ENCODE peak calls at places on chromosome 12, in nine cellular contexts. K is psoas muscle, Y is heart left ventricle, E is uterus, T is transverse colon, D is A549, I is left ventricle myocardium inferior, W is astrocyte, V is suprapubic skin. Q is an unnamed sample.

GRCh38 chr12:124597041-124597440 is 29.6 kb upstream of the NCOR2 start:
- DNase-seq in W (no peak), T (no peak), E (no peak), K (no peak), D (no peak), Y (no peak), I (no peak), V (no peak), Q (no peak)

GRCh38 chr12:107684029-107684790 is 1.4 kb upstream of the PWP1 start:
- DNase-seq in W (peak; percentile 47), T (no peak), D (no peak), Y (no peak), E (no peak), V (no peak), K (no peak), I (no peak), Q (no peak)

GRCh38 chr12:57218030-57218853 is 1.6 kb downstream of the NXPH4 start:
- DNase-seq in K (no peak), D (no peak), I (no peak), V (no peak), W (no peak), T (no peak), Y (no peak), E (no peak), Q (no peak)

GRCh38 chr12:124543052-124543590 is 24.3 kb downstream of the NCOR2 start:
- DNase-seq in W (no peak), K (no peak), T (no peak), Y (no peak), E (no peak), I (no peak), V (peak; percentile 83), D (peak; percentile 57), Q (no peak)

GRCh38 chr12:78421011-78421410 is 443.6 kb upstream of the SYT1 start:
- DNase-seq in T (no peak), E (no peak), V (no peak), I (no peak), W (peak; percentile 69), D (no peak), K (no peak), Y (no peak), Q (no peak)

GRCh38 chr12:14514946-14515345 is 52.7 kb downstream of the PLBD1 start:
- DNase-seq in I (no peak), V (no peak), E (no peak), W (no peak), Y (no peak), D (no peak), T (no peak), K (no peak), Q (no peak)

GRCh38 chr12:108313609-108314331 is 25.3 kb downstream of the CMKLR1 start:
- DNase-seq in W (no peak), E (no peak), I (no peak), K (peak; percentile 35), T (peak; percentile 29), D (no peak), V (no peak), Y (peak; percentile 56), Q (no peak)

GRCh38 chr12:132907216-132907615 is 19.8 kb upstream of the CHFR start:
- DNase-seq in W (no peak), V (no peak), I (no peak), E (no peak), T (no peak), Y (no peak), K (no peak), D (no peak), Q (no peak)

DNA sequence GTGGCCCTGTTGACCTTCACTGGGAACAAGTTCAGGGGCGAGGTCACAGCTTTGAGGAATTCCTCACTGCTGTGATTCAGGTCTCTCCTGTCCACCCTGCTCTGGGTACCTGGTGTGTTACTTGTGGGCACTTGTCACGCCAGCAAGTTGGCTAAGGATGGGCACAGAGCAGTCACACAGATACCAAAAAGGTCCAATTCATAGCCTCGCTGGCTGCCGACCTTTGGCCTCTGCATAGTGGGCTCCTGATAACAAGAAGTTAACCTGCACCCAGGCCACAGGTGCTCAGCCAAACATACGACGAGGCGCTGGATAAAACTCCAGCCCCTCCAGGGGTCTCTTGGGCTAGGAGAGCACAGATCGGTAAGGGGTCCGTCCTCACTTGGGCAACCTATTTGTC is 11.1 kb downstream of the SDS start:
- DNase-seq in Y (no peak), W (no peak), T (no peak), I (no peak), D (no peak), E (no peak), V (no peak), K (no peak), Q (no peak)
- H3K4me3 ChIP-seq in Y (no peak overlapping the region), W (no peak overlapping the region), T (no peak overlapping the region), I (no peak overlapping the region), D (no peak overlapping the region), E (no peak overlapping the region), V (no peak overlapping the region), K (no peak overlapping the region), Q (no peak overlapping the region)

GRCh38 chr12:9651265-9651729 is 18.2 kb upstream of the CLEC2D start:
- DNase-seq in T (no peak), Y (peak; percentile 26), K (no peak), I (no peak), V (no peak), W (peak; percentile 82), D (no peak), E (no peak), Q (no peak)

GRCh38 chr12:9649532-9649940 is 20.0 kb upstream of the CLEC2D start:
- DNase-seq in K (no peak), V (no peak), T (no peak), D (no peak), I (no peak), E (no peak), W (no peak), Y (no peak), Q (no peak)

GRCh38 chr12:9646794-9647622 is 22.5 kb upstream of the CLEC2D start:
- DNase-seq in W (peak; percentile 55), K (no peak), E (no peak), D (peak; percentile 2), I (no peak), Y (no peak), T (no peak), V (no peak), Q (no peak)

GRCh38 chr12:9648701-9649531 is 20.6 kb upstream of the CLEC2D start:
- DNase-seq in V (no peak), E (no peak), W (no peak), T (no peak), D (no peak), K (no peak), Y (no peak), I (no peak), Q (no peak)

DNA sequence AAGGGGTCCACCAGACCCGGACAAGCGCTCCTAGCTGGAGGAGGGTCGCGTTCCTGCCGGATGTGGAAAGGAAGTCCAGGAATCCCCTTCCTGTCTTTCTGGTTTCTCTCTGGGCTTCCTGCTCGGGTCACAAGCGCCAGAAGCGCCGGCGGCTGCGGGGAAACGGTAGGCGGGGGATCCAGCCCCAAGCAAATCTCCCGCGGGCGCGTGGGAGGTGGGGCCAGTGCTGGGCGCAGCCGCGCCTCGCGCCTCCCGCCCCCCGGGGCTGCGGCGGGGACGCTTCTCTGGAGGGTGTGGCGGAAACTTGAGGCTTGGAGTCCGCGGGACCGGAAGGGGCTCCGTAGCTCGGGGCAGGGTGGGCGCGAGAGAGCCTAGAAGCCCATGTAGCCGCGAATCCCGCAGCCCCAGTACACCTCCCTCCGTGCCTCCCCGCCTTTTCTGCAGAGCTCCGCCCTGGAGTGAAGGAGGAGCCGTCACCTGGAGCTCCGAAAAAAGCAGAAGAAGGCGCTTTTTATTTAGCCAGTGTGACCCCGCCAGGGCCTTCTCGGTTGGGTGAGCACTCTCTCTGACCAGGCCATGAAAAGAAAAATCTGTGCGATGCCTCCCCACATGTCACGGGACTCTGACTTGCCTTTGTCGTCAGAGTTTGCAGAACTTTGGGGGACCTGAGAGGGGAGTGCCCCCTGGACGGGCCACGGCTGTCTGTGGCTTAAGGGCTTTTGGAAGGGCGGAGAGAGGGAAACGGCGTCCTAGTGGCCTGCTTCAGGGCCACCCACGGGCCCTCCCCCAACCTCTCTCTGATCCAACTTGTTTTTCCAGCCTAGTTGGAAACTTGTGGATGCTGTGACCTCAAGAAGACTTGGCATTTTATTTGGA is 21.4 kb upstream of the CLEC2D start:
- DNase-seq in E (peak; percentile 79), K (peak; percentile 84), T (peak; percentile 88), Y (peak; percentile 84), V (peak; percentile 81), D (peak; percentile 83), W (peak; percentile 71), I (peak; percentile 80), Q (peak; percentile 95)
- H3K4me1 ChIP-seq in E (peaks cover 6% of the 10 kb centered on the region), K (peaks cover 9% of the 10 kb centered on the region), T (peaks cover 3% of the 10 kb centered on the region), Y (peaks cover 31% of the 10 kb centered on the region), V (peaks cover 38% of the 10 kb centered on the region), D (peaks cover 13% of the 10 kb centered on the region), W (peaks cover 23% of the 10 kb centered on the region), I (peaks cover 53% of the 10 kb centered on the region), Q (peaks cover 16% of the 10 kb centered on the region)

GRCh38 chr12:51517316-51517715 is 73.7 kb upstream of the SCN8A start:
- DNase-seq in T (no peak), I (no peak), W (no peak), V (no peak), Y (no peak), E (no peak), K (no peak), D (no peak), Q (no peak)

GRCh38 chr12:51512438-51512837 is 78.6 kb upstream of the SCN8A start:
- DNase-seq in T (no peak), Y (no peak), W (no peak), E (no peak), D (no peak), K (no peak), V (no peak), I (no peak), Q (no peak)

GRCh38 chr12:51507188-51507587 is 82.6 kb downstream of the SLC4A8 start:
- DNase-seq in K (no peak), T (no peak), E (no peak), V (no peak), D (no peak), I (no peak), W (no peak), Y (no peak), Q (no peak)

DNA sequence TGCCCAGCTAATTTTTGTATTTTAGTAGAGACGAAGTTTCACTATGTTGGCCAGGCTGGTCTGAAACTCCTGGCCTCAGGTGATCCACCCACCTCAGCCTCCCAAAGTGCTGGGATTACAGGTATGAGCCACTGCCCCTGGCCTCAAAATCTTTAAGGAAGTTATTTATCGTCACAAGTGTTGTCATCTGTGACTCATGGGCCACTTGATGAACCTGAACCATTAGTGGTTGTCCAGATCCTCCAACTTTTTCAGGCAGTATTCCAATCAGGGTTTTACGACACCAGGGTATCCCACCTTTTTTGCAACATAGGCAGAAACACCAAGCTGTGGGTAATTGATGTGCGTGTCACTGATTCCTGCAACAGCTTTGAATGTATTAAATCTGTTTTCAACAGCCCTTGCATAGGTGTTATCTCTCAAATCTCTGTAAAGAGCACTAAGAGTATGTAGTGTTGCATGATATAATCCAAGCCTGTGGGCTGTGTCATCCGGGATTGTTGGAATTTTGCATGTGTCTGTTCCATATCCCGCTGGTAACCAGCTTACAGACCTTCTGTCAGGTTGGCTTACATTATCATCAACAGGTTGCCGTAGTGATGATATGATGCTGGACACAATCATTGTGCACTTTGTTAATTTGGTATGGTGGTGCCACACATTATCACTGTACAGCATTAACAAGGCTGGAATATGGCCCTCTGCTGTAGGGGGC is 79.3 kb upstream of the SCN8A start:
- DNase-seq in V (no peak), D (no peak), K (no peak), Y (no peak), T (no peak), E (no peak), I (no peak), W (no peak), Q (no peak)
- TF ChIP-seq CTCF in V (no peak), D (no peak), K (no peak), Y (no peak), T (no peak), E (no peak), I (no peak), W (no peak), Q (no peak)

DNA sequence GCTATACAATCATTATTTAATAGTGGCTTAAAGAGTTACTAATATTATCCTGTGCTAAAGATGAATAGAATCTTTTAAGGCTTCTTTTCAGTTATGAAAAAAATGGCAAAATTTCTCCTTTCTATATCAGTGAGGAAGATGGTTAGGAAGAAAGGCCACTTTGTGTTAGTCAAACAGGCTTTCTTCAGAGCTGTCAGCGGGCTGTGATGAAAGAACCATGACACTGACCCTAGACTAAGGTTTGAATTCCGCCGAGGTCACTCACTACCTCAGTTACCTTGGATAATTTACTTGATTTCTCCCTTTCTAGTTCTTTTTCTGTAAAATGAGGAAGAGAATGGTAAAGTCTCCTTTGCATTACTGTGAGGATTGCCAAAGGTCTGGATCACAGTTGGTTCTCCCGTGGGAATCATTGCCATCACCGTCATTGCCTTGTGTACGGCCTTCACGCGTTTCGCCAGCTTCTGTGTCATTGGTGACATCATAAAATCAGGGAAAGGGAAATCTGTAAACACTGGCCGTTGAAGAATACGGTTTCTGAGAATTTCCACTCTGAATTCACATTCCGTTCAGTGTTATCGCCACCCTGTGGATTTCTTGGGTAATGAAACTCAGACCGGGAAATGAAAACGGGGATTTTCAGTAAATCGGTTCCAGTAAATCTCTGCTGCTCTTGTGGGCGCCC is 26.7 kb upstream of the YBX3 start:
- DNase-seq in E (peak; percentile 84), Y (peak; percentile 56), W (peak; percentile 90), D (peak; percentile 66), T (peak; percentile 75), V (peak; percentile 85), I (peak; percentile 40), K (peak; percentile 48), Q (no peak)
- H3K4me3 ChIP-seq in E (peak overlapping the region; percentile 1), Y (peak overlapping the region; percentile 51), W (peak overlapping the region; percentile 34), D (peak overlapping the region; percentile 37), T (no peak overlapping the region), V (peak overlapping the region; percentile 32), I (peak overlapping the region; percentile 59), K (peak overlapping the region; percentile 56), Q (no peak overlapping the region)